ENCODE peak calls at places on chromosomes 5 and 9, in five cellular contexts. Z is osteoblast, O is GM23338, F is IMR-90, K is mammary epithelial cell. R is an unnamed sample.

GRCh38 chr5:73623929-73624404 is 2.0 kb upstream of the ARHGEF28 start:
- DNase-seq in Z (no peak), O (no peak), F (no peak), K (no peak), R (no peak)

GRCh38 chr9:126375386-126375785 is 48.8 kb downstream of the MVB12B start:
- DNase-seq in Z (peak; percentile 71), O (peak; percentile 38), F (peak; percentile 20), K (no peak), R (peak; percentile 46)

GRCh38 chr5:115452791-115453190 is 91.8 kb downstream of the FEM1C start:
- DNase-seq in Z (no peak), O (no peak), F (no peak), K (no peak), R (peak; percentile 70)

GRCh38 chr9:91176426-91176825 is 185.3 kb downstream of the AUH start:
- DNase-seq in Z (no peak), O (no peak), F (no peak), K (no peak), R (no peak)

GRCh38 chr5:142104491-142104890 is 4.1 kb upstream of the NDFIP1 start:
- DNase-seq in Z (no peak), O (no peak), F (no peak), K (no peak), R (no peak)

GRCh38 chr5:28808967-28809810 is 1770.8 kb upstream of the CDH9 start:
- DNase-seq in Z (no peak), O (no peak), F (no peak), K (no peak), R (no peak)

GRCh38 chr9:68747043-68747533 is 42.0 kb downstream of the PIP5K1B start:
- DNase-seq in Z (no peak), O (no peak), F (no peak), K (peak; percentile 17), R (no peak)

GRCh38 chr5:143557061-143557818 is 153.8 kb upstream of the NR3C1 start:
- DNase-seq in Z (no peak), O (no peak), F (peak; percentile 94), K (peak; percentile 29), R (peak; percentile 90)

GRCh38 chr5:174998131-174998730 is 273.8 kb downstream of the MSX2 start:
- DNase-seq in Z (no peak), O (no peak), F (no peak), K (no peak), R (no peak)

GRCh38 chr5:141957367-141957993 is 522 bp downstream of the PCDH12 start:
- DNase-seq in Z (no peak), O (peak; percentile 25), F (no peak), K (no peak), R (no peak)

GRCh38 chr5:175698401-175699115 is 40.7 kb downstream of the HRH2 start:
- DNase-seq in Z (no peak), O (no peak), F (no peak), K (no peak), R (no peak)

GRCh38 chr5:89313804-89314588 is 431.0 kb upstream of the MEF2C start:
- DNase-seq in Z (peak; percentile 75), O (no peak), F (peak; percentile 96), K (peak; percentile 95), R (peak; percentile 63)

GRCh38 chr9:137240321-137240840 is 706 bp upstream of the TUBB4B start:
- DNase-seq in Z (peak; percentile 98), O (no peak), F (peak; percentile 61), K (peak; percentile 70), R (peak; percentile 67)

GRCh38 chr9:136859821-136860269 is 6.3 kb downstream of the EDF1 start:
- DNase-seq in Z (no peak), O (no peak), F (no peak), K (no peak), R (no peak)

GRCh38 chr9:93819905-93820304 is 135.2 kb downstream of the BARX1 start:
- DNase-seq in Z (no peak), O (no peak), F (no peak), K (no peak), R (no peak)

GRCh38 chr9:99184427-99185327 is 37.1 kb downstream of the ALG2 start:
- DNase-seq in Z (peak; percentile 90), O (peak; percentile 97), F (peak; percentile 93), K (peak; percentile 77), R (peak; percentile 94)

GRCh38 chr9:137759117-137759516 is 118.5 kb upstream of the CACNA1B start:
- DNase-seq in Z (peak; percentile 9), O (no peak), F (no peak), K (no peak), R (no peak)

GRCh38 chr5:159099049-159099760 is 511 bp downstream of the EBF1 start:
- DNase-seq in Z (peak; percentile 90), O (peak; percentile 61), F (peak; percentile 63), K (peak; percentile 50), R (peak; percentile 57)

GRCh38 chr9:17839744-17840143 is 260.9 kb downstream of the SH3GL2 start:
- DNase-seq in Z (no peak), O (no peak), F (no peak), K (no peak), R (no peak)

GRCh38 chr5:162160401-162160800 is 92.8 kb downstream of the GABRG2 start:
- DNase-seq in Z (no peak), O (no peak), F (no peak), K (no peak), R (no peak)

GRCh38 chr9:120909904-120910303 is 16.7 kb downstream of the TRAF1 start:
- DNase-seq in Z (no peak), O (no peak), F (no peak), K (peak; percentile 60), R (no peak)

GRCh38 chr9:87885484-87886189 is 3.0 kb downstream of the SPATA31E1 start:
- DNase-seq in Z (no peak), O (no peak), F (no peak), K (no peak), R (no peak)

GRCh38 chr5:147388171-147388977 is 121.5 kb downstream of the DPYSL3 start:
- DNase-seq in Z (peak; percentile 34), O (peak; percentile 50), F (no peak), K (peak; percentile 12), R (no peak)

GRCh38 chr5:72202331-72202825 is 95.1 kb downstream of the MAP1B start:
- DNase-seq in Z (no peak), O (no peak), F (no peak), K (no peak), R (no peak)

GRCh38 chr9:128056086-128056485 is 11.0 kb downstream of the NAIF1 start:
- DNase-seq in Z (no peak), O (no peak), F (no peak), K (no peak), R (no peak)

GRCh38 chr5:117182104-117182503 is 607.5 kb upstream of the SEMA6A start:
- DNase-seq in Z (no peak), O (no peak), F (no peak), K (no peak), R (no peak)

GRCh38 chr9:124050955-124051354 is 39.4 kb downstream of the LHX2 start:
- DNase-seq in Z (no peak), O (no peak), F (no peak), K (no peak), R (no peak)

GRCh38 chr5:119451561-119451960 is 736 bp upstream of the HSD17B4 start:
- DNase-seq in Z (no peak), O (peak; percentile 57), F (no peak), K (no peak), R (no peak)

GRCh38 chr9:137382444-137382727 is 40.6 kb downstream of the EXD3 start:
- DNase-seq in Z (no peak), O (no peak), F (no peak), K (no peak), R (no peak)

GRCh38 chr5:5231576-5231975 is 91.4 kb downstream of the ADAMTS16 start:
- DNase-seq in Z (no peak), O (no peak), F (no peak), K (no peak), R (no peak)
- TF ChIP-seq CTCF in Z (no peak), O (no peak), F (no peak), K (no peak), R (no peak)

GRCh38 chr5:132363431-132364112 is 5.9 kb upstream of the SLC22A5 start:
- DNase-seq in Z (peak; percentile 86), O (no peak), F (peak; percentile 93), K (peak; percentile 95), R (peak; percentile 94)
- H3K4me3 ChIP-seq in Z (no peak overlapping the region), O (no peak overlapping the region), F (no peak overlapping the region), K (no peak overlapping the region), R (no peak overlapping the region)

GRCh38 chr5:53378590-53379247 is 101.7 kb upstream of the FST start:
- DNase-seq in Z (no peak), O (no peak), F (peak; percentile 90), K (peak; percentile 76), R (peak; percentile 81)
- H2AFZ ChIP-seq in Z (peak overlapping the region; percentile 4), O (no peak overlapping the region), F (peak overlapping the region; percentile 66), K (peak overlapping the region; percentile 67), R (no peak overlapping the region)

GRCh38 chr5:172868924-172869565 is 35.0 kb downstream of the ERGIC1 start:
- DNase-seq in Z (peak; percentile 91), O (no peak), F (peak; percentile 96), K (peak; percentile 76), R (peak; percentile 96)
- TF ChIP-seq CTCF in Z (peak; percentile 46), O (no peak), F (peak; percentile 66), K (no peak), R (peak; percentile 53)

GRCh38 chr5:922745-923472 is 30.2 kb downstream of the TRIP13 start:
- DNase-seq in Z (no peak), O (no peak), F (no peak), K (no peak), R (no peak)

GRCh38 chr5:929596-929995 is 36.9 kb downstream of the TRIP13 start:
- DNase-seq in Z (no peak), O (no peak), F (no peak), K (no peak), R (no peak)

GRCh38 chr5:927172-928015 is 34.7 kb downstream of the TRIP13 start:
- DNase-seq in Z (no peak), O (no peak), F (no peak), K (no peak), R (no peak)

GRCh38 chr5:923473-923873 is 30.8 kb downstream of the TRIP13 start:
- DNase-seq in Z (peak; percentile 97), O (peak; percentile 93), F (peak; percentile 55), K (peak; percentile 43), R (peak; percentile 64)

GRCh38 chr5:926416-927171 is 33.9 kb downstream of the TRIP13 start:
- DNase-seq in Z (peak; percentile 92), O (peak; percentile 74), F (no peak), K (no peak), R (peak; percentile 18)
- H3K4me3 ChIP-seq in Z (peak overlapping the region; percentile 59), O (peak overlapping the region; percentile 61), F (no peak overlapping the region), K (no peak overlapping the region), R (peak overlapping the region; percentile 48)

GRCh38 chr5:136133416-136134383 is 1.1 kb downstream of the SMAD5 start:
- DNase-seq in Z (no peak), O (peak; percentile 62), F (peak; percentile 59), K (peak; percentile 45), R (peak; percentile 69)
- H2AFZ ChIP-seq in Z (peak overlapping the region; percentile 91), O (peak overlapping the region; percentile 87), F (peak overlapping the region; percentile 94), K (peak overlapping the region; percentile 94), R (peak overlapping the region; percentile 65)

GRCh38 chr9:84668204-84669007 is 1.1 kb upstream of the NTRK2 start:
- DNase-seq in Z (peak; percentile 94), O (peak; percentile 88), F (peak; percentile 19), K (peak; percentile 74), R (peak; percentile 44)
- TF ChIP-seq CTCF in Z (peak; percentile 21), O (peak; percentile 59), F (peak; percentile 46), K (peak; percentile 57), R (peak; percentile 42)

GRCh38 chr9:135087489-135087791 is at the start of gene OLFM1:
- DNase-seq in Z (peak; percentile 95), O (peak; percentile 89), F (peak; percentile 46), K (peak; percentile 51), R (peak; percentile 58)
- H3K4me3 ChIP-seq in Z (no peak within 1 kb of the TSS), O (peak within 1 kb of the TSS; percentile 69), F (no peak within 1 kb of the TSS), K (no peak within 1 kb of the TSS), R (no peak within 1 kb of the TSS)

GRCh38 chr9:6873862-6874261 is 116.1 kb downstream of the KDM4C start:
- DNase-seq in Z (no peak), O (no peak), F (peak; percentile 56), K (no peak), R (peak; percentile 70)
- H2AFZ ChIP-seq in Z (no peak overlapping the region), O (no peak overlapping the region), F (no peak overlapping the region), K (no peak overlapping the region), R (no peak overlapping the region)

R was measured in fibroblast of lung.